ENCODE peak calls at places on chromosomes 16 and 17, in eight cellular contexts. L is substantia nigra; E is activated naive CD4-positive, alpha-beta T cell treated with anti-CD3 and anti-CD28 coated beads, Interleukin-2, amount 10 ng/mL, durations not matched to agents 7 days and 5 days; J is brain microvascular endothelial cell; T is midbrain; B is Daoy; S is cardiac muscle cell; R is uterus. N is an unnamed sample.

GRCh38 chr16:81945665-81946064 is 65.6 kb downstream of the SDR42E1 start:
- DNase-seq in L (no peak), B (no peak), T (no peak), E (no peak), J (peak; percentile 13), R (no peak), S (no peak), N (no peak)

GRCh38 chr16:86258713-86259112 is 251.6 kb upstream of the FOXF1 start:
- DNase-seq in L (no peak), T (no peak), S (no peak), B (no peak), E (no peak), R (no peak), J (no peak), N (no peak)

GRCh38 chr17:44084921-44085320 is 14.4 kb downstream of the G6PC3 start:
- DNase-seq in L (no peak), T (no peak), J (no peak), S (no peak), B (no peak), E (no peak), R (no peak), N (no peak)

GRCh38 chr17:77829871-77830799 is 128.4 kb upstream of the TNRC6C start:
- DNase-seq in R (peak; percentile 73), T (no peak), E (no peak), L (no peak), B (peak; percentile 89), J (peak; percentile 85), S (no peak), N (peak; percentile 78)

GRCh38 chr16:84739349-84740124 is 39.7 kb downstream of the USP10 start:
- DNase-seq in S (no peak), R (no peak), B (peak; percentile 62), J (peak; percentile 89), L (no peak), E (no peak), T (no peak), N (no peak)

GRCh38 chr16:10368984-10369551 is 16.8 kb upstream of the ATF7IP2 start:
- DNase-seq in B (no peak), L (no peak), E (no peak), T (no peak), R (no peak), S (no peak), J (no peak), N (no peak)

GRCh38 chr16:57265850-57266530 is 18.5 kb downstream of the PLLP start:
- DNase-seq in E (no peak), B (peak; percentile 60), J (no peak), R (peak; percentile 50), T (peak; percentile 75), S (no peak), L (peak; percentile 55), N (peak; percentile 86)

GRCh38 chr16:69925311-69925710 is 25.8 kb upstream of the CLEC18A start:
- DNase-seq in T (no peak), E (no peak), S (no peak), R (no peak), J (no peak), L (no peak), B (no peak), N (no peak)

GRCh38 chr16:20333120-20333519 is 5.8 kb upstream of the GP2 start:
- DNase-seq in S (no peak), B (no peak), E (no peak), T (no peak), L (no peak), J (no peak), R (no peak), N (no peak)

GRCh38 chr17:75750661-75751423 is 14.2 kb downstream of the GALK1 start:
- DNase-seq in R (no peak), L (no peak), T (no peak), J (no peak), S (no peak), E (no peak), B (no peak), N (no peak)

GRCh38 chr16:997440-998051 is 16.0 kb downstream of the SOX8 start:
- DNase-seq in T (no peak), J (no peak), E (peak; percentile 60), B (peak; percentile 75), R (no peak), S (peak; percentile 38), L (no peak), N (no peak)

GRCh38 chr16:81483064-81483969 is 38.7 kb downstream of the CMIP start:
- DNase-seq in L (no peak), J (no peak), S (no peak), T (no peak), R (no peak), B (no peak), E (no peak), N (no peak)

GRCh38 chr16:84110527-84110926 is 6.2 kb downstream of the MBTPS1 start:
- DNase-seq in T (no peak), S (no peak), B (no peak), E (no peak), L (no peak), J (no peak), R (no peak), N (no peak)

GRCh38 chr17:50863221-50863843 is 2.8 kb downstream of the TOB1 start:
- DNase-seq in B (no peak), L (peak; percentile 68), J (no peak), R (no peak), E (peak; percentile 61), S (peak; percentile 59), T (peak; percentile 79), N (no peak)

GRCh38 chr16:72646615-72647014 is 401.3 kb downstream of the ZFHX3 start:
- DNase-seq in J (no peak), B (no peak), L (no peak), R (no peak), S (no peak), T (no peak), E (no peak), N (no peak)

GRCh38 chr16:71229344-71229743 is 1.2 kb downstream of the HYDIN start:
- DNase-seq in J (no peak), L (no peak), B (no peak), T (no peak), R (no peak), S (no peak), E (no peak), N (no peak)

GRCh38 chr17:61219460-61219859 is 180.2 kb upstream of the TBX2 start:
- DNase-seq in L (no peak), J (no peak), S (peak; percentile 82), B (no peak), R (no peak), T (no peak), E (no peak), N (peak; percentile 36)

GRCh38 chr17:42913527-42913926 is 12.9 kb downstream of the G6PC1 start:
- DNase-seq in T (no peak), J (no peak), R (no peak), L (no peak), B (no peak), S (no peak), E (no peak), N (no peak)

GRCh38 chr17:67615011-67615561 is 102.7 kb upstream of the NOL11 start:
- DNase-seq in J (no peak), S (no peak), B (no peak), T (peak; percentile 61), E (no peak), R (no peak), L (peak; percentile 22), N (no peak)

GRCh38 chr17:39753514-39754160 is 15.9 kb downstream of the GRB7 start:
- DNase-seq in E (peak; percentile 68), T (peak; percentile 51), L (no peak), S (no peak), R (no peak), J (no peak), B (peak; percentile 44), N (peak; percentile 81)

GRCh38 chr16:58638148-58639036 is 8.8 kb upstream of the CNOT1 start:
- DNase-seq in J (peak; percentile 66), R (peak; percentile 41), E (peak; percentile 24), T (no peak), L (no peak), S (no peak), B (peak; percentile 74), N (peak; percentile 58)

GRCh38 chr17:65324977-65325376 is 187.8 kb downstream of the RGS9 start:
- DNase-seq in R (peak; percentile 67), T (no peak), S (no peak), E (no peak), L (no peak), B (no peak), J (no peak), N (no peak)

GRCh38 chr17:43952351-43952723 is 1.4 kb downstream of the PYY start:
- DNase-seq in E (no peak), B (no peak), J (no peak), T (no peak), R (no peak), L (no peak), S (peak; percentile 73), N (no peak)

GRCh38 chr17:73827627-73828241 is 183.5 kb upstream of the SDK2 start:
- DNase-seq in T (no peak), S (no peak), E (peak; percentile 44), J (no peak), L (no peak), B (no peak), R (no peak), N (no peak)

GRCh38 chr16:57781349-57781740 is 20.9 kb downstream of the KIFC3 start:
- DNase-seq in J (no peak), T (no peak), E (no peak), S (no peak), L (no peak), B (no peak), R (no peak), N (no peak)

GRCh38 chr16:17724242-17724898 is 253.6 kb upstream of the XYLT1 start:
- DNase-seq in R (no peak), L (no peak), E (no peak), J (peak; percentile 94), T (no peak), B (peak; percentile 66), S (no peak), N (no peak)

GRCh38 chr16:11084484-11085024 is 140.2 kb downstream of the CLEC16A start:
- DNase-seq in R (peak; percentile 80), B (peak; percentile 59), T (no peak), S (no peak), L (no peak), E (no peak), J (peak; percentile 91), N (no peak)

GRCh38 chr17:59465949-59466307 is 99.5 kb upstream of the DHX40 start:
- DNase-seq in B (no peak), L (no peak), E (no peak), R (no peak), J (no peak), S (no peak), T (no peak), N (no peak)

N was measured in left ventricle myocardium superior.